ENCODE peak calls at places on chromosome 5, in four cellular contexts. R is NB4, I is K562, X is H54. U is an unnamed sample.

GRCh38 chr5:160477266-160477970 is 55.8 kb downstream of the PTTG1 start:
- DNase-seq in R (no peak), I (no peak), X (no peak), U (no peak)

GRCh38 chr5:107487056-107487461 is 183.7 kb downstream of the EFNA5 start:
- DNase-seq in R (peak; percentile 65), I (no peak), X (no peak), U (no peak)

GRCh38 chr5:78221964-78222451 is 72.5 kb downstream of the AP3B1 start:
- DNase-seq in X (no peak), R (peak; percentile 94), I (no peak), U (peak; percentile 4)

GRCh38 chr5:116354699-116355098 is 219.9 kb downstream of the SEMA6A start:
- DNase-seq in I (no peak), R (no peak), X (no peak), U (no peak)

GRCh38 chr5:179243333-179243732 is 101.9 kb downstream of the ADAMTS2 start:
- DNase-seq in X (no peak), R (no peak), I (no peak), U (no peak)

GRCh38 chr5:136249678-136250266 is 56.8 kb upstream of the SMIM32 start:
- DNase-seq in X (peak; percentile 37), I (peak; percentile 41), R (peak; percentile 57), U (peak; percentile 54)

GRCh38 chr5:172688735-172689572 is 47.9 kb downstream of the NEURL1B start:
- DNase-seq in R (peak; percentile 33), I (no peak), X (no peak), U (no peak)

GRCh38 chr5:2529371-2530100 is 221.9 kb downstream of the IRX2 start:
- DNase-seq in R (no peak), I (no peak), X (no peak), U (no peak)

GRCh38 chr5:141637693-141638419 is 1.1 kb downstream of the RELL2 start:
- DNase-seq in I (peak; percentile 81), R (peak; percentile 66), X (no peak), U (peak; percentile 70)

GRCh38 chr5:172353271-172353807 is 69.8 kb upstream of the UBTD2 start:
- DNase-seq in R (no peak), I (no peak), X (no peak), U (no peak)

GRCh38 chr5:133995341-133995740 is 9.4 kb downstream of the VDAC1 start:
- DNase-seq in I (peak; percentile 46), R (peak; percentile 31), X (no peak), U (no peak)

GRCh38 chr5:35319231-35320002 is 89.1 kb upstream of the PRLR start:
- DNase-seq in R (peak; percentile 79), I (no peak), X (no peak), U (no peak)

GRCh38 chr5:148792649-148793048 is 33.8 kb upstream of the ADRB2 start:
- DNase-seq in R (peak; percentile 34), X (no peak), I (no peak), U (no peak)

GRCh38 chr5:161847896-161848510 is at the start of gene GABRA1:
- DNase-seq in I (no peak), R (no peak), X (no peak), U (no peak)

GRCh38 chr5:5304361-5305035 is 118.0 kb upstream of the ICE1 start:
- DNase-seq in I (no peak), X (no peak), R (no peak), U (no peak)

GRCh38 chr5:132437604-132438275 is 52.8 kb downstream of the IRF1 start:
- DNase-seq in R (peak; percentile 93), X (no peak), I (peak; percentile 85), U (peak; percentile 78)

GRCh38 chr5:113682497-113683136 is 169.1 kb downstream of the YTHDC2 start:
- DNase-seq in I (no peak), X (no peak), R (peak; percentile 27), U (no peak)

GRCh38 chr5:116502616-116503015 is 72.0 kb downstream of the SEMA6A start:
- DNase-seq in X (no peak), I (no peak), R (no peak), U (no peak)

GRCh38 chr5:93930098-93930497 is 188.7 kb upstream of the POU5F2 start:
- DNase-seq in R (peak; percentile 6), X (no peak), I (no peak), U (no peak)

GRCh38 chr5:176392526-176392925 is 4.0 kb downstream of the HIGD2A start:
- DNase-seq in I (no peak), R (no peak), X (no peak), U (no peak)

GRCh38 chr5:129379406-129379805 is 80.7 kb upstream of the ADAMTS19 start:
- DNase-seq in I (no peak), X (no peak), R (no peak), U (no peak)

GRCh38 chr5:176735383-176736265 is 74.7 kb upstream of the UNC5A start:
- DNase-seq in I (no peak), X (no peak), R (no peak), U (no peak)

GRCh38 chr5:39076757-39077475 is 2.7 kb upstream of the RICTOR start:
- DNase-seq in R (peak; percentile 76), I (no peak), X (peak; percentile 46), U (peak; percentile 48)

GRCh38 chr5:6342689-6343315 is 35.5 kb downstream of the MED10 start:
- DNase-seq in X (no peak), R (no peak), I (no peak), U (no peak)

GRCh38 chr5:119919279-119919678 is 289.9 kb downstream of the FAM170A start:
- DNase-seq in R (no peak), X (no peak), I (no peak), U (no peak)

DNA sequence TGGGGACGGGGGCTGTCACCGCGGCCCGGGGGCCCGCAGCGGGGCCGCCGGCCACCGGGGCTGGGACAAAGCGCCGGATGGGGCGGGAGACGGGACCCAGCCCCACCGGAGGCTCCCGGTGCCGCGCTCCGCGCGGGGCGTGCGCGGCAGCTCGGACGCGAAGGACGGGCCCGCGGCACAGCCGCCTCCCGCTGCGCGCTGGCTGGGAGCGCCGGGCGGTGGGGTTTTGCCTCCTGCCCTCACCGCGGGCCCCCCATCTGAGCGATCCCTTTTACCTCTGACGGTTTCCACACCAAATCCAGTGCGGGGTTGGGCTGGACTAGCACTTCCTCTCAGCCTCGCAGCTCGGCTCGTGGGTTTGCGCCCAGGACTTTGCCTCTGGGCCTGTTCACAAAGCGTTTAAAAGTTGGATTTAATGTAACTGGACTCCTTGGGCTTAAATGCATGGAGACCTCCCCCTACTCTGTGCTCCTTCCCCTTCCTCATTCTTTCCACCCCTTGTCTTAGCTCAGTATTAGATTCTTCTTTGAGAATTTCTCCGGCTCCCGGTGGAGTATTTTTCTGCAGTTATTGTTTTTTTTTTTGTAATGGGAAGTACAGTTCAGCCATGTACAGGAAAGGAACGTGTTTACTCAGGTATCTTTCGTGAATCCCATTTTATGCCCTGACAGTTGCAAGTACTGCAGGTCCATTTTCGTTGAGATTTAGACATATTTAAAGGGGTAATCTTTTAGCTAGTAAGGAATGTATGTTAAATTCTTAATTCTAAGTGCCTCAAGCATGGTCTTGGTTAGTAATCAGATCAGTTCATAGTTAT is 691 bp downstream of the FCHO2 start:
- DNase-seq in R (peak; percentile 80), X (peak; percentile 54), I (peak; percentile 61), U (peak; percentile 75)
- TF ChIP-seq POLR2A in R (no peak), X (no peak), I (no peak), U (no peak)

GRCh38 chr5:37248387-37248969 is 698 bp downstream of the CPLANE1 start:
- DNase-seq in I (no peak), R (peak; percentile 38), X (no peak), U (no peak)

GRCh38 chr5:37247496-37247895 is 1.7 kb downstream of the CPLANE1 start:
- DNase-seq in X (no peak), R (no peak), I (no peak), U (no peak)

GRCh38 chr5:37249820-37250175 is 622 bp upstream of the CPLANE1 start:
- DNase-seq in I (no peak), X (no peak), R (no peak), U (no peak)

GRCh38 chr5:37247036-37247435 is 2.1 kb downstream of the CPLANE1 start:
- DNase-seq in X (no peak), R (no peak), I (no peak), U (no peak)

DNA sequence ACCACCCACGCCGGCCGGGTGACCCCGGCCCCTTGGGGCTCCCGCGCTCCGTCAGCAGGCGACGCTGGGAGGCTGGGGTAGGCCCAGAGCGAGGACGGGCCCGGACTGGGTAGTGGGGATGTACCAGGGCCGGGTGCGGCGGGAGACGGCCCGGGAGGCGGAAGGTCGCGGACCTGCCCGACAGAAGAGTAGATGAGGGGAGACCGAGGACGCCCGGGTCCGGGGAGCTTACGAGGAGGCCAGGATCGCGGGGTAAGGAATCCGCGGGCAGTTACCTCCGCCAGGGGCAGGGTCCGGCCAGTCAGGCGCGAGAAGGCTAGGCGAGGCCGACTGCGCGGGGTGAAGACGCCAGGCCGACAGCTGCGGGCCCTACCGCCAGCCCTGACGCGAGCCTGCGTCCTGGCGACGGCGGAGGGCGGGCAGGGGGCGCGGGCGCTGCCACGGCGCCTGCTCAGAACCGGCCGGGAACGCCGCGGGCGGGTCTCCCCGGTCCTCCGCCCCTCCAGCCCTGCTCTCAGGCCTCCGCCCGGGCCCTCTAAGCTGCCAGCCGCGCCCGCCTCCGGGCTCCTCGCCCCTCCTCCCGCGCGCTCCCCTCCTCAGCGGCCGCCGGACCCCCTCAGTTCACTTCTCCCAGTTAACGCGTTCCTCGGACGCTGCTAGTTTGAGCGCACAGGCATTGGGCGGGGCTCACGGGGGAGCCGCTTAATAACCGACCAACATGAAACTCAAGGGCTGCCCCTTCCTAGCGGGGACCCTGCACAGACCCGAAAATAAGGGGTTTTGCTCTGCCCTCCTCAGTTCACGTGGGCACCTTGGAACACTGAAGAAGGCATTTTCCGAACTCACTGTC is at the start of gene CPLANE1:
- DNase-seq in X (peak; percentile 78), R (peak; percentile 94), I (no peak), U (peak; percentile 77)
- TF ChIP-seq POLR2A in X (peak; percentile 92), R (peak; percentile 86), I (no peak), U (peak; percentile 44)

GRCh38 chr5:88862547-88863175 is 20.3 kb downstream of the MEF2C start:
- DNase-seq in X (no peak), I (no peak), R (no peak), U (no peak)

GRCh38 chr5:88858392-88858791 is 24.6 kb downstream of the MEF2C start:
- DNase-seq in I (no peak), R (no peak), X (no peak), U (no peak)

GRCh38 chr5:88860501-88860900 is 22.5 kb downstream of the MEF2C start:
- DNase-seq in X (no peak), I (no peak), R (no peak), U (no peak)

GRCh38 chr5:88863523-88863922 is 19.5 kb downstream of the MEF2C start:
- DNase-seq in R (no peak), X (no peak), I (no peak), U (no peak)

DNA sequence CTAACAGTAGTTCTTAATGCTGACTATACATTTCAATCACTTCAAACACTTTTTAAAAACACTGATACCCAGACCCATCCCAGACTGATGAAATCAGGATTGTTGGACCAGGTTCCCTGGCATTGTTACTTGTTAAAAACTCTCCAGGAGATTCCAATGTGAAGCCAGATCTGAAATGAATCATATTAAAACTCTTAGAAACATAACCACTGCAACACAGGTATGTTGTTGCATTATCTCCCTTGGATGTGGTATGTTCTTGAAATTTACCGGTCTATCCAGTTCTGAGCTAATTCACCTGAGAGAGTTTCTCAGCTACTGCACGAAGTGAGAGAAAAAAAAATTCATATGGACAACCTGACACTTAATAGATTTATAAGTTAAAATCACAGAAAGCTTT is 21.8 kb downstream of the MEF2C start:
- DNase-seq in R (no peak), X (no peak), I (no peak), U (no peak)
- TF ChIP-seq POLR2A in R (no peak), X (no peak), I (no peak), U (no peak)

DNA sequence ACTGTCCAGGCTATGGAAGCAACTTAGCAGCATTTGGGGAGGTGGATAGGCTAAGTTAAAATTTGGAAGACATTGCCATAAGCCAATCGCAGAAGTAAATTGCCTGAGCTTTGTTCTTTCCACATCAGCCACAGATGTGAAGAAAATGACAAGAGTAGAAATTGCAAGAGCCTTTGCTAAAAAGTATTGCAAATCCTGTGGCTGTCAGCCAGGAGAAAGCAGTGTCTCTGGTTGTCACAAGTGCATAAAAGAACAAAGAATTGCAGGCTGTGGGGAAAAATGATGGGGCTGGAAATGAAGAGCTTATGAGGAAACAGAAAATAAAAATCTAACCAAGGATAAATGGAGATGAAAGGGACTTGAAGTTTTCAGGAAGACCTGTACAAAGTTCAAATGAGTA is 344.8 kb downstream of the CSNK1G3 start:
- DNase-seq in X (no peak), R (no peak), I (no peak), U (no peak)
- TF ChIP-seq POLR2A in X (no peak), R (no peak), I (no peak), U (no peak)

U was measured in erythroblast.